ENCODE peak calls at places on chromosomes 1 and 21, in six cellular contexts. B is HFF-Myc; Q is CD4-positive, alpha-beta memory T cell; K is AG09309; P is NB4; D is AG10803. U is an unnamed sample.

GRCh38 chr1:247330548-247331171 is 1.0 kb downstream of the ZNF496 start:
- DNase-seq in B (no peak), Q (no peak), K (no peak), P (no peak), D (no peak), U (no peak)

GRCh38 chr1:22930235-22930912 is 42.3 kb downstream of the LACTBL1 start:
- DNase-seq in B (no peak), Q (no peak), K (no peak), P (peak), D (peak), U (peak)

GRCh38 chr1:5273280-5274003 is 619.0 kb downstream of the AJAP1 start:
- DNase-seq in B (no peak), Q (no peak), K (no peak), P (no peak), D (no peak), U (no peak)

GRCh38 chr21:45872471-45872870 is 109.1 kb upstream of the COL6A1 start:
- DNase-seq in B (no peak), Q (no peak), K (no peak), P (no peak), D (no peak), U (no peak)

GRCh38 chr1:6988796-6989195 is 203.5 kb downstream of the CAMTA1 start:
- DNase-seq in B (no peak), Q (no peak), K (no peak), P (no peak), D (no peak), U (no peak)

GRCh38 chr1:223017291-223017690 is 125.8 kb downstream of the TLR5 start:
- DNase-seq in B (no peak), Q (no peak), K (no peak), P (no peak), D (no peak), U (no peak)

GRCh38 chr1:17046043-17046657 is 7.7 kb downstream of the SDHB start:
- DNase-seq in B (peak), Q (peak), K (no peak), P (peak), D (peak), U (peak)

GRCh38 chr1:145972580-145972979 is 8.1 kb downstream of the POLR3GL start:
- DNase-seq in B (no peak), Q (no peak), K (no peak), P (no peak), D (no peak), U (no peak)

GRCh38 chr1:218664385-218665170 is 319.4 kb downstream of the TGFB2 start:
- DNase-seq in B (no peak), Q (no peak), K (no peak), P (no peak), D (no peak), U (no peak)

GRCh38 chr1:196131691-196132090 is 476.5 kb downstream of the KCNT2 start:
- DNase-seq in B (no peak), Q (no peak), K (no peak), P (no peak), D (no peak), U (no peak)

GRCh38 chr1:61951731-61952585 is 209.7 kb downstream of the PATJ start:
- DNase-seq in B (no peak), Q (no peak), K (peak), P (no peak), D (no peak), U (peak)

GRCh38 chr1:229689915-229690314 is 63.9 kb downstream of the URB2 start:
- DNase-seq in B (no peak), Q (no peak), K (no peak), P (no peak), D (no peak), U (no peak)

GRCh38 chr1:18581420-18581880 is 49.2 kb upstream of the PAX7 start:
- DNase-seq in B (no peak), Q (no peak), K (no peak), P (peak), D (no peak), U (peak)

GRCh38 chr1:77039739-77040138 is 172.5 kb downstream of the ST6GALNAC5 start:
- DNase-seq in B (peak), Q (no peak), K (peak), P (no peak), D (peak), U (peak)

GRCh38 chr1:9960705-9961562 is 17.7 kb downstream of the NMNAT1 start:
- DNase-seq in B (no peak), Q (no peak), K (no peak), P (peak), D (no peak), U (peak)

GRCh38 chr1:226355679-226356583 is 47.0 kb upstream of the LIN9 start:
- DNase-seq in B (no peak), Q (no peak), K (no peak), P (no peak), D (no peak), U (no peak)

GRCh38 chr1:224774378-224774777 is 155.1 kb upstream of the DNAH14 start:
- DNase-seq in B (no peak), Q (no peak), K (no peak), P (peak), D (no peak), U (no peak)

GRCh38 chr1:165574295-165574694 is 30.5 kb downstream of the LRRC52 start:
- DNase-seq in B (no peak), Q (no peak), K (no peak), P (no peak), D (no peak), U (no peak)

GRCh38 chr1:210298936-210299335 is 29.8 kb upstream of the HHAT start:
- DNase-seq in B (no peak), Q (no peak), K (peak), P (no peak), D (peak), U (no peak)

GRCh38 chr21:41979335-41979734 is 25.5 kb upstream of the C2CD2 start:
- DNase-seq in B (no peak), Q (no peak), K (no peak), P (no peak), D (no peak), U (no peak)

GRCh38 chr1:51317798-51318197 is 12.6 kb downstream of the TTC39A start:
- DNase-seq in B (no peak), Q (no peak), K (no peak), P (no peak), D (no peak), U (no peak)

GRCh38 chr1:8541961-8542521 is 224.1 kb downstream of the SLC45A1 start:
- DNase-seq in B (no peak), Q (no peak), K (no peak), P (no peak), D (no peak), U (peak)

GRCh38 chr21:31187499-31187898 is 149.2 kb upstream of the KRTAP19-8 start:
- DNase-seq in B (no peak), Q (no peak), K (no peak), P (no peak), D (no peak), U (no peak)

GRCh38 chr1:63323866-63324778 is 1.8 kb downstream of the FOXD3 start:
- DNase-seq in B (no peak), Q (no peak), K (no peak), P (no peak), D (no peak), U (no peak)

DNA sequence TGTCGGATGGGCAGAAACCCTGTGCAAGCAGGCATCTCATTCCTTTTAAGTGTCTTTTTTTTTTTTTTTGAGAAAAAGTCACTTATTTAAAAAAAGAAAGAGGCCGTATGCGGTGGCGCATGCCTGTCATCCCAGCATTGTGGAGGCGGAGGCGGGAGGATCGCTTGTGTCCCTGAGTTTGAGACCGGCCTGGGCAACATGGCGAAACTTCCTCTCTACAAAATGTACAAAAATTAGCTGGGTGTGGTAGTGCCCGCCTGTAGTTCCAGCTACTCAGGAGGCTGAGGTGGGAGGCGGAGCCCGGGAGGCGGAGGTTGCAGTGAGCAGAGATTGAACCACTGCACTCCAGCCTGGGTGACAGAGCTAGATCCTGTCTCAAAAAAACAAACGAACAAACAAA is 1.7 kb downstream of the GPR137B start:
- DNase-seq in B (no peak), Q (no peak), K (no peak), P (no peak), D (no peak), U (no peak)
- H3K4me3 ChIP-seq in B (peak), Q (no peak), K (peak), P (no peak), D (peak), U (peak)

DNA sequence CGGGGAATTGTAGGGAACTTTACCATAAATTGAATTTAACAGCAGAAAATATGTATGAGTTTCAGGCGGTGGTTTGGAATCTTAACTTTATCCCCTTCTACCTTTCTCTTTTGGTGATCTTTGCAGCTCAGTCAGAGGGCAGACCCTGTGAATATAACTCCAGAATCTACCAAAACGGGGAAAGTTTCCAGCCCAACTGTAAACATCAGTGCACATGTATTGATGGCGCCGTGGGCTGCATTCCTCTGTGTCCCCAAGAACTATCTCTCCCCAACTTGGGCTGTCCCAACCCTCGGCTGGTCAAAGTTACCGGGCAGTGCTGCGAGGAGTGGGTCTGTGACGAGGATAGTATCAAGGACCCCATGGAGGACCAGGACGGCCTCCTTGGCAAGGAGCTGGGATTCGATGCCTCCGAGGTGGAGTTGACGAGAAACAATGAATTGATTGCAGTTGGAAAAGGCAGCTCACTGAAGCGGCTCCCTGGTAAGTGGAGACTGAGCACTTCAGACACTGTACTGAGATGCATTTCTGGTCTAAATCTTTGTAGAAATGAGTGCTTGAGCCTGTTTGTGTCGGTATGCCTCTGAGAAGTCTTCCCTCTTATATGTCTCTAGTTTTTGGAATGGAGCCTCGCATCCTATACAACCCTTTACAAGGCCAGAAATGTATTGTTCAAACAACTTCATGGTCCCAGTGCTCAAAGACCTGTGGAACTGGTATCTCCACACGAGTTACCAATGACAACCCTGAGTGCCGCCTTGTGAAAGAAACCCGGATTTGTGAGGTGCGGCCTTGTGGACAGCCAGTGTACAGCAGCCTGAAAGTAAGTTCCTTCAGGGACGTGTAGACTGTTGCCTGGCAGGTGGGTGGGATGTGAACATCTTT is 1.5 kb downstream of the CCN1 start:
- DNase-seq in B (no peak), Q (no peak), K (no peak), P (no peak), D (peak), U (peak)
- H3K4me3 ChIP-seq in B (peak), Q (no peak), K (peak), P (no peak), D (peak), U (peak)

GRCh38 chr1:235736263-235736662 is 86.7 kb upstream of the GNG4 start:
- DNase-seq in B (no peak), Q (no peak), K (no peak), P (no peak), D (no peak), U (no peak)
- H3K4me3 ChIP-seq in B (no peak), Q (no peak), K (no peak), P (no peak), D (no peak), U (no peak)

DNA sequence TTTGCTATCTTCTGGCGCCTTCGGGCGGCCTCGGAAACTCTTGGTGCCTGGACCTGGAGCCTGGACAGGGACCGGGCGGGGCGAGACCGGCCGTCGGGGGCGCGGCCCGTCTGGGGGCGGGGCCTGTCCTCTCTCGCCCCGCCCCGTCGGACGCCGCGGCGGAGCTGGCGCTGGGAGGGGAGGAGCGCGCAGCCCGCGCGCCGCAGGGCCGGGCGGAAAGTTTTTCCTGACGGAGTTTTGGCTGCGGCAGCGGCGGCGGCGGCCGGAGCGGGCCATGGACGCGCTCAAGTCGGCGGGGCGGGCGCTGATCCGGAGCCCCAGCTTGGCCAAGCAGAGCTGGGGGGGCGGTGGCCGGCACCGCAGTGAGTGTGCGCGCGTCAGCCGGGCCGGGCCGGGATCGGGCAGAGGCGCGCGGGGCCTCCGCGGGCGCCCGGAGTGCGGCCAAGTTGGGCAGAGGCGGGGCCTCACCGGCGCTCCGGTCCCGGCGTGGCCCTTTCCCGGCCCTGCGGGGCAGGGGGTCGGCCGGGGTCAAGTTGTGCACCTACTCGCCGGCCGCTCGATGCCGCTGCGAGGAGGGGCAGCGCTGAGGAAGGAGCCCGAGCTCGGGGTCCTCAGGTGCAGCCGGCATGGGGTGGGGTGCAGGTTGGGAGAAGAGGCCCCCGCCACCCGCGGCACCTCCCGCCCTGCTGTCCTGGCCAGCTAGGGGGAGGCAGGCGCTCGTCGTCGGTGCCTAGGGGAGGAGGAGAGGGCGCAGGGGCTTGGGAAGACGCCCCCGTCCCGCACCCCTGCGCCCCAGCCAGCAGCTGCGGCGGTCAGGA is at the start of gene LDLRAP1:
- DNase-seq in B (no peak), Q (peak), K (no peak), P (peak), D (peak), U (peak)
- H3K4me3 ChIP-seq in B (peak), Q (peak), K (peak), P (peak), D (peak), U (peak)

GRCh38 chr1:58971629-58972140 is 187.8 kb upstream of the JUN start:
- DNase-seq in B (no peak), Q (no peak), K (peak), P (no peak), D (peak), U (peak)

GRCh38 chr1:58964880-58965279 is 181.0 kb upstream of the JUN start:
- DNase-seq in B (no peak), Q (no peak), K (peak), P (peak), D (peak), U (peak)

GRCh38 chr1:58966917-58967733 is 183.3 kb upstream of the JUN start:
- DNase-seq in B (no peak), Q (no peak), K (no peak), P (no peak), D (no peak), U (no peak)

GRCh38 chr1:58966103-58966916 is 182.5 kb upstream of the JUN start:
- DNase-seq in B (no peak), Q (no peak), K (no peak), P (no peak), D (no peak), U (no peak)

GRCh38 chr1:58968360-58968952 is 184.6 kb upstream of the JUN start:
- DNase-seq in B (no peak), Q (peak), K (peak), P (no peak), D (peak), U (peak)
- H3K4me3 ChIP-seq in B (no peak), Q (no peak), K (no peak), P (no peak), D (no peak), U (no peak)

DNA sequence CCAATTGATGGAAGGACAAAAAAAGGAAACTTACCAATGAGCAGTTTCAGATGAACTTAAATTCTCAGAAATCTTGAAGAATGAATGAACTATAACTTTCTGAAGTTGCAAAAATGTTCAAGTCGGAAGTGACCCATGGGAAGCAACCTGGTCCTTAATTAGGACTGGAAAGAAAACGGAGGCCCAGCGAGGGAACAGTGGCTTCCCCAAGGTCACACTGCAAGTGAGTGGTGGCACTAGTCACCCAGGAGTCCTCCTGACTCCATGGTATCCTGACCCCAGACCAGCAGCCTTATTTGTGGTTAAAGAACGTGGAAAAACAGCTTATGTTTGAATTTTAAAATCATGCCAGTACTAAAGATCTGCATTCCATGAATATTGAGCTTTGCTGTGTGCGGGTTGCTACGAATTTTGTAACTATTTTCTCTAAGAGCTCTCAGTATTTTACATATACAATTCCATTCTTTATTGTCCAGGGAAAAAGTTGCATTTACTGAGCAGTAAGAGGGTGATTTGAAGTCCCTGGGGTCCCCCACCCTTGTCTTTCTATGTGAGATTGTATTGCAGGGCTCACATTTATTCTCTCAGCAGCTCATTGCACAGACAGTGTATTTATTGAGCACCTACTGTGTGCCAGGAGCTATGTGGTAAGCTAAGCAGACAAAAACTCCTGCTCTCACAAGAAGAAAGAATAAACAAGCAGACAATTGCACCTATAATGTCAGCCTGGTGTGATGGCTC is 61.5 kb upstream of the ATP5PO start:
- DNase-seq in B (no peak), Q (no peak), K (no peak), P (no peak), D (no peak), U (no peak)
- H3K4me3 ChIP-seq in B (no peak), Q (no peak), K (no peak), P (peak), D (no peak), U (no peak)

GRCh38 chr1:34777519-34778321 is 3.3 kb upstream of the GJB3 start:
- DNase-seq in B (no peak), Q (no peak), K (no peak), P (no peak), D (no peak), U (no peak)
- H3K4me3 ChIP-seq in B (no peak), Q (no peak), K (no peak), P (no peak), D (no peak), U (no peak)

DNA sequence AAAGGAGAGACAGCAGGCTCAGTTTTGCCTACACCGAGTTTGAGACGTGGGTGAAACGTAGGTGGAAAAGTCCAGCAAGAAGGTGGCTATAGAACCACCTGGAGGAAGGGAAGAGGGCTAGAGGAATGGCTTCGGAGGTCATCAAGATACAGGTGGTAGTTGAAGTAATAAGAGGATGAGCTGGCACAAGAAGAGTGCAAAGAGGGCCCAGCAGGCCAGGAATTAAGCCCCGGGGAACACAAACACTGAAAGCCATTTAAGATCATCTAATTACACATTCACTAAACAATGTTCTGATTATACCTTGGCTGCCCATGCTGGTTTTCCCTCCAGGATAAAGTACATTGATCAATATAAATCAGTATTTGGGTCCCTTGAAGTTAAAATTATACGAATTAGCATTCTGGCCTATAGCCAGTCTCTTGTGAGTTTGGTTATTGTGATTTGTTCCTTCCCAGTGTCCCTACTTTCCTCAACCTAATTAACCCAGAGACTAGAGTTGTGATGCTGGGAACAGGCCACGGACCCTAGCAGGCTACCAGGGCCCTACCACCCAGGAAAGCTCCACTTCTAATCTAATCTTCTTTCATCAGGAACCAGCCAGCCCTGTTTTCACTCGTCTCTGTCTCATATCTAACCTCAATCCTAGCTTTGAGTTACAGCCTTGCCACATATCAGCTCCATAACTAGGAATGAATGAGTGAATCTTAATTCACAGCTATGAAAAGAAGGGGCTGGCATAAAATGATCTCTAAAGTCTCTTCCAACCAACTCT is 26.4 kb upstream of the PPP1R15B start:
- DNase-seq in B (no peak), Q (no peak), K (no peak), P (no peak), D (no peak), U (no peak)
- H3K4me3 ChIP-seq in B (no peak), Q (no peak), K (no peak), P (no peak), D (no peak), U (no peak)

GRCh38 chr21:38912789-38913119 is 107.0 kb downstream of the ETS2 start:
- DNase-seq in B (no peak), Q (no peak), K (no peak), P (no peak), D (no peak), U (no peak)
- H3K4me3 ChIP-seq in B (no peak), Q (no peak), K (no peak), P (no peak), D (no peak), U (no peak)

U was measured in fibroblast of pulmonary artery.